ENCODE peak calls at places on chromosome 15, in six cellular contexts. One of them, this sample, is unnamed. For H3K4me1, the result is how much of the 10 kb centered on the place peaks cover.

GRCh38 chr15:78061963-78062427 is 15.5 kb downstream of the TBC1D2B start:
- DNase-seq in iPS DF 6.9: no peak
- DNase-seq in GM23338: no peak
- DNase-seq in colonic mucosa: no peak
- DNase-seq in A549: no peak
- DNase-seq in neural progenitor cell: no peak
- DNase-seq in this sample: peak

GRCh38 chr15:44125879-44126278 is 69.2 kb downstream of the FRMD5 start:
- DNase-seq in A549: no peak
- DNase-seq in iPS DF 6.9: no peak
- DNase-seq in colonic mucosa: no peak
- DNase-seq in GM23338: no peak
- DNase-seq in neural progenitor cell: no peak
- DNase-seq in this sample: no peak

GRCh38 chr15:79824321-79824720 is 72.5 kb downstream of the MTHFS start:
- DNase-seq in colonic mucosa: no peak
- DNase-seq in A549: no peak
- DNase-seq in GM23338: no peak
- DNase-seq in iPS DF 6.9: no peak
- DNase-seq in neural progenitor cell: no peak
- DNase-seq in this sample: no peak

GRCh38 chr15:63856711-63857458 is 23.1 kb upstream of the HERC1 start:
- DNase-seq in colonic mucosa: no peak
- DNase-seq in neural progenitor cell: no peak
- DNase-seq in A549: no peak
- DNase-seq in iPS DF 6.9: no peak
- DNase-seq in GM23338: no peak
- DNase-seq in this sample: no peak

GRCh38 chr15:59292393-59292792 is 80.3 kb downstream of the MYO1E start:
- DNase-seq in neural progenitor cell: peak
- DNase-seq in iPS DF 6.9: no peak
- DNase-seq in colonic mucosa: no peak
- DNase-seq in A549: no peak
- DNase-seq in GM23338: peak
- DNase-seq in this sample: peak

GRCh38 chr15:60682115-60682514 is 203.2 kb upstream of the ICE2 start:
- DNase-seq in colonic mucosa: no peak
- DNase-seq in A549: no peak
- DNase-seq in neural progenitor cell: no peak
- DNase-seq in GM23338: no peak
- DNase-seq in iPS DF 6.9: no peak
- DNase-seq in this sample: no peak

GRCh38 chr15:92074161-92074560 is 220.7 kb downstream of the SLCO3A1 start:
- DNase-seq in neural progenitor cell: no peak
- DNase-seq in iPS DF 6.9: no peak
- DNase-seq in colonic mucosa: no peak
- DNase-seq in GM23338: no peak
- DNase-seq in A549: no peak
- DNase-seq in this sample: no peak

GRCh38 chr15:86077070-86077469 is 2.6 kb upstream of the AGBL1 start:
- DNase-seq in iPS DF 6.9: no peak
- DNase-seq in A549: no peak
- DNase-seq in GM23338: peak
- DNase-seq in colonic mucosa: no peak
- DNase-seq in neural progenitor cell: no peak
- DNase-seq in this sample: no peak

GRCh38 chr15:35321926-35322325 is 224.0 kb downstream of the DPH6 start:
- DNase-seq in colonic mucosa: no peak
- DNase-seq in neural progenitor cell: no peak
- DNase-seq in GM23338: no peak
- DNase-seq in iPS DF 6.9: no peak
- DNase-seq in A549: no peak
- DNase-seq in this sample: no peak

GRCh38 chr15:29682781-29683180 is 139.5 kb downstream of the TJP1 start:
- DNase-seq in GM23338: no peak
- DNase-seq in colonic mucosa: no peak
- DNase-seq in A549: no peak
- DNase-seq in iPS DF 6.9: no peak
- DNase-seq in neural progenitor cell: no peak
- DNase-seq in this sample: no peak

GRCh38 chr15:33639968-33640367 is 328.3 kb upstream of the CHRM5 start:
- DNase-seq in GM23338: no peak
- DNase-seq in colonic mucosa: no peak
- DNase-seq in A549: no peak
- DNase-seq in neural progenitor cell: peak
- DNase-seq in iPS DF 6.9: no peak
- DNase-seq in this sample: no peak

GRCh38 chr15:40389824-40390595 is 7.5 kb downstream of the KNSTRN start:
- DNase-seq in A549: no peak
- DNase-seq in GM23338: no peak
- DNase-seq in neural progenitor cell: no peak
- DNase-seq in colonic mucosa: no peak
- DNase-seq in iPS DF 6.9: no peak
- DNase-seq in this sample: no peak

GRCh38 chr15:63089260-63090043 is 32.2 kb upstream of the LACTB start:
- DNase-seq in iPS DF 6.9: no peak
- DNase-seq in neural progenitor cell: no peak
- DNase-seq in A549: peak
- DNase-seq in GM23338: peak
- DNase-seq in colonic mucosa: peak
- DNase-seq in this sample: peak

GRCh38 chr15:46502668-46503067 is 867.8 kb downstream of the SQOR start:
- DNase-seq in colonic mucosa: no peak
- DNase-seq in GM23338: peak
- DNase-seq in A549: no peak
- DNase-seq in neural progenitor cell: peak
- DNase-seq in iPS DF 6.9: no peak
- DNase-seq in this sample: no peak

GRCh38 chr15:59372352-59373211 is at the start of gene MYO1E:
- DNase-seq in colonic mucosa: peak
- DNase-seq in GM23338: peak
- DNase-seq in iPS DF 6.9: peak
- DNase-seq in neural progenitor cell: peak
- DNase-seq in A549: peak
- DNase-seq in this sample: peak

GRCh38 chr15:68421798-68422402 is 10.1 kb downstream of the ITGA11 start:
- DNase-seq in colonic mucosa: no peak
- DNase-seq in iPS DF 6.9: no peak
- DNase-seq in neural progenitor cell: no peak
- DNase-seq in A549: no peak
- DNase-seq in GM23338: no peak
- DNase-seq in this sample: no peak

GRCh38 chr15:98025237-98025636 is 64.7 kb downstream of the ARRDC4 start:
- DNase-seq in GM23338: peak
- DNase-seq in A549: no peak
- DNase-seq in colonic mucosa: no peak
- DNase-seq in neural progenitor cell: no peak
- DNase-seq in iPS DF 6.9: no peak
- DNase-seq in this sample: no peak

GRCh38 chr15:26631894-26632293 is 141.0 kb downstream of the GABRB3 start:
- DNase-seq in neural progenitor cell: peak
- DNase-seq in GM23338: peak
- DNase-seq in colonic mucosa: no peak
- DNase-seq in iPS DF 6.9: no peak
- DNase-seq in A549: no peak
- DNase-seq in this sample: no peak

GRCh38 chr15:41946970-41947369 is 25.4 kb downstream of the EHD4 start:
- DNase-seq in A549: no peak
- DNase-seq in neural progenitor cell: no peak
- DNase-seq in GM23338: no peak
- DNase-seq in colonic mucosa: no peak
- DNase-seq in iPS DF 6.9: no peak
- DNase-seq in this sample: no peak

GRCh38 chr15:51223771-51224229 is 114.6 kb downstream of the CYP19A1 start:
- DNase-seq in neural progenitor cell: no peak
- DNase-seq in A549: peak
- DNase-seq in colonic mucosa: no peak
- DNase-seq in iPS DF 6.9: no peak
- DNase-seq in GM23338: no peak
- DNase-seq in this sample: no peak

GRCh38 chr15:78256044-78256437 is 8.3 kb upstream of the DNAJA4 start:
- DNase-seq in iPS DF 6.9: no peak
- DNase-seq in colonic mucosa: no peak
- DNase-seq in A549: no peak
- DNase-seq in GM23338: no peak
- DNase-seq in neural progenitor cell: no peak
- DNase-seq in this sample: no peak

GRCh38 chr15:97189152-97189551 is 771.4 kb upstream of the ARRDC4 start:
- DNase-seq in neural progenitor cell: no peak
- DNase-seq in GM23338: no peak
- DNase-seq in iPS DF 6.9: no peak
- DNase-seq in colonic mucosa: no peak
- DNase-seq in A549: no peak
- DNase-seq in this sample: no peak

GRCh38 chr15:65303687-65304392 is 637 bp upstream of the RNU5B-1 start:
- DNase-seq in iPS DF 6.9: no peak
- DNase-seq in A549: peak
- DNase-seq in colonic mucosa: peak
- DNase-seq in neural progenitor cell: peak
- DNase-seq in GM23338: peak
- DNase-seq in this sample: peak

GRCh38 chr15:60423540-60423939 is 25.8 kb upstream of the ANXA2 start:
- DNase-seq in A549: peak
- DNase-seq in colonic mucosa: no peak
- DNase-seq in GM23338: peak
- DNase-seq in neural progenitor cell: peak
- DNase-seq in iPS DF 6.9: no peak
- DNase-seq in this sample: peak

GRCh38 chr15:49427369-49427768 is 4.3 kb downstream of the FGF7 start:
- DNase-seq in colonic mucosa: no peak
- DNase-seq in A549: no peak
- DNase-seq in GM23338: no peak
- DNase-seq in neural progenitor cell: no peak
- DNase-seq in iPS DF 6.9: no peak
- DNase-seq in this sample: no peak

GRCh38 chr15:49424954-49425353 is 1.9 kb downstream of the FGF7 start:
- DNase-seq in iPS DF 6.9: no peak
- DNase-seq in colonic mucosa: no peak
- DNase-seq in neural progenitor cell: no peak
- DNase-seq in GM23338: no peak
- DNase-seq in A549: no peak
- DNase-seq in this sample: no peak

GRCh38 chr15:49423021-49423420 is at the start of gene FGF7:
- DNase-seq in neural progenitor cell: peak
- DNase-seq in iPS DF 6.9: no peak
- DNase-seq in GM23338: peak
- DNase-seq in colonic mucosa: no peak
- DNase-seq in A549: no peak
- DNase-seq in this sample: peak

GRCh38 chr15:49421991-49422390 is 1.1 kb upstream of the FGF7 start:
- DNase-seq in A549: peak
- DNase-seq in colonic mucosa: peak
- DNase-seq in neural progenitor cell: peak
- DNase-seq in GM23338: peak
- DNase-seq in iPS DF 6.9: peak
- DNase-seq in this sample: no peak

GRCh38 chr15:49423906-49424520 is 971 bp downstream of the FGF7 start:
- DNase-seq in colonic mucosa: no peak
- DNase-seq in GM23338: no peak
- DNase-seq in iPS DF 6.9: no peak
- DNase-seq in A549: no peak
- DNase-seq in neural progenitor cell: no peak
- DNase-seq in this sample: no peak
- H3K4me3 ChIP-seq in colonic mucosa: peak
- H3K4me3 ChIP-seq in GM23338: no peak
- H3K4me3 ChIP-seq in iPS DF 6.9: no peak
- H3K4me3 ChIP-seq in A549: no peak
- H3K4me3 ChIP-seq in neural progenitor cell: no peak
- H3K4me3 ChIP-seq in this sample: peak

GRCh38 chr15:100934735-100935134 is 15.6 kb downstream of the LRRK1 start:
- DNase-seq in GM23338: peak
- DNase-seq in iPS DF 6.9: no peak
- DNase-seq in neural progenitor cell: no peak
- DNase-seq in colonic mucosa: no peak
- DNase-seq in A549: peak
- DNase-seq in this sample: no peak
- H3K4me1 ChIP-seq in GM23338: under half
- H3K4me1 ChIP-seq in iPS DF 6.9: under half
- H3K4me1 ChIP-seq in neural progenitor cell: under half
- H3K4me1 ChIP-seq in colonic mucosa: under half
- H3K4me1 ChIP-seq in A549: under half
- H3K4me1 ChIP-seq in this sample: under half

GRCh38 chr15:66936115-66936863 is 129.1 kb upstream of the SMAD3 start:
- DNase-seq in A549: no peak
- DNase-seq in GM23338: no peak
- DNase-seq in iPS DF 6.9: no peak
- DNase-seq in colonic mucosa: no peak
- DNase-seq in neural progenitor cell: no peak
- DNase-seq in this sample: peak

GRCh38 chr15:66935688-66936087 is 129.7 kb upstream of the SMAD3 start:
- DNase-seq in neural progenitor cell: no peak
- DNase-seq in A549: no peak
- DNase-seq in iPS DF 6.9: no peak
- DNase-seq in GM23338: no peak
- DNase-seq in colonic mucosa: no peak
- DNase-seq in this sample: no peak

GRCh38 chr15:66937588-66937987 is 127.8 kb upstream of the SMAD3 start:
- DNase-seq in iPS DF 6.9: no peak
- DNase-seq in GM23338: no peak
- DNase-seq in neural progenitor cell: no peak
- DNase-seq in colonic mucosa: no peak
- DNase-seq in A549: no peak
- DNase-seq in this sample: no peak

GRCh38 chr15:66938114-66938830 is 127.1 kb upstream of the SMAD3 start:
- DNase-seq in A549: no peak
- DNase-seq in GM23338: peak
- DNase-seq in iPS DF 6.9: no peak
- DNase-seq in colonic mucosa: no peak
- DNase-seq in neural progenitor cell: no peak
- DNase-seq in this sample: no peak

GRCh38 chr15:66936864-66937245 is 128.5 kb upstream of the SMAD3 start:
- DNase-seq in A549: no peak
- DNase-seq in iPS DF 6.9: no peak
- DNase-seq in neural progenitor cell: no peak
- DNase-seq in colonic mucosa: no peak
- DNase-seq in GM23338: no peak
- DNase-seq in this sample: no peak
- H3K4me3 ChIP-seq in A549: no peak
- H3K4me3 ChIP-seq in iPS DF 6.9: no peak
- H3K4me3 ChIP-seq in neural progenitor cell: no peak
- H3K4me3 ChIP-seq in colonic mucosa: no peak
- H3K4me3 ChIP-seq in GM23338: no peak
- H3K4me3 ChIP-seq in this sample: peak

GRCh38 chr15:66745530-66746230 is 43.6 kb downstream of the SMAD6 start:
- DNase-seq in neural progenitor cell: no peak
- DNase-seq in iPS DF 6.9: no peak
- DNase-seq in colonic mucosa: no peak
- DNase-seq in GM23338: no peak
- DNase-seq in A549: no peak
- DNase-seq in this sample: no peak
- H3K4me1 ChIP-seq in neural progenitor cell: under half
- H3K4me1 ChIP-seq in iPS DF 6.9: under half
- H3K4me1 ChIP-seq in colonic mucosa: under half
- H3K4me1 ChIP-seq in GM23338: half or more
- H3K4me1 ChIP-seq in A549: half or more
- H3K4me1 ChIP-seq in this sample: under half